ENCODE peak calls at places on chromosomes 5 and 9, in ten cellular contexts. D is right atrium auricular region, Q is endothelial cell, A is cardiac fibroblast, R is tibial nerve, T is esophagus muscularis mucosa, U is mucosa of descending colon, N is IMR-90, P is dorsolateral prefrontal cortex, J is neural crest cell. X is an unnamed sample.

GRCh38 chr5:94017579-94017978 is 276.2 kb upstream of the POU5F2 start:
- DNase-seq in R (no peak), N (peak; percentile 52), T (no peak), A (peak; percentile 67), U (no peak), D (no peak), Q (no peak), P (no peak), J (no peak), X (peak; percentile 11)

GRCh38 chr9:134439368-134439784 is 113.1 kb downstream of the RXRA start:
- DNase-seq in J (no peak), Q (no peak), T (no peak), D (no peak), A (no peak), R (no peak), P (no peak), U (no peak), N (no peak), X (no peak)

GRCh38 chr9:18822850-18823249 is 210.2 kb downstream of the SAXO1 start:
- DNase-seq in N (no peak), R (no peak), P (no peak), A (no peak), J (no peak), T (no peak), D (no peak), Q (no peak), U (no peak), X (no peak)

GRCh38 chr5:99045864-99046263 is 117.1 kb upstream of the CHD1 start:
- DNase-seq in R (no peak), P (no peak), N (no peak), T (no peak), Q (no peak), A (no peak), D (no peak), J (no peak), U (no peak), X (no peak)

GRCh38 chr5:169350016-169350415 is 49.1 kb upstream of the SLIT3 start:
- DNase-seq in D (no peak), T (no peak), Q (no peak), R (no peak), P (no peak), N (peak; percentile 53), U (no peak), A (peak; percentile 75), J (no peak), X (no peak)

GRCh38 chr9:93968451-93969327 is 13.5 kb upstream of the BARX1 start:
- DNase-seq in A (no peak), R (no peak), D (peak; percentile 32), U (no peak), J (no peak), N (peak; percentile 59), Q (no peak), T (peak; percentile 88), P (no peak), X (no peak)

GRCh38 chr5:177275883-177276282 is 27.6 kb downstream of the RAB24 start:
- DNase-seq in J (no peak), R (no peak), U (no peak), P (no peak), D (no peak), Q (no peak), A (no peak), T (no peak), N (no peak), X (no peak)

GRCh38 chr9:19049872-19050636 is 827 bp downstream of the RRAGA start:
- DNase-seq in P (no peak), R (peak; percentile 16), Q (peak; percentile 4), T (no peak), A (peak; percentile 48), J (no peak), D (no peak), N (peak; percentile 54), U (peak; percentile 31), X (peak; percentile 40)

GRCh38 chr9:93059097-93059959 is 827 bp downstream of the SUSD3 start:
- DNase-seq in A (no peak), N (no peak), Q (no peak), D (no peak), U (no peak), R (no peak), T (no peak), J (no peak), P (no peak), X (no peak)

GRCh38 chr9:125538092-125538473 is 168.9 kb downstream of the MAPKAP1 start:
- DNase-seq in J (no peak), Q (no peak), A (peak; percentile 94), R (no peak), T (peak; percentile 34), N (peak; percentile 95), P (no peak), U (no peak), D (no peak), X (no peak)

GRCh38 chr5:35331941-35332340 is 101.7 kb upstream of the PRLR start:
- DNase-seq in U (no peak), T (no peak), R (no peak), A (no peak), D (no peak), J (no peak), Q (no peak), P (no peak), N (no peak), X (no peak)

GRCh38 chr5:160169326-160169725 is 50.1 kb upstream of the PWWP2A start:
- DNase-seq in Q (no peak), D (no peak), T (no peak), N (peak; percentile 97), P (no peak), R (no peak), U (no peak), J (no peak), A (peak; percentile 99), X (peak; percentile 91)

GRCh38 chr9:114899461-114899860 is 30.9 kb downstream of the TNFSF8 start:
- DNase-seq in P (no peak), N (peak; percentile 16), Q (no peak), D (no peak), R (no peak), J (no peak), T (no peak), U (no peak), A (no peak), X (no peak)

GRCh38 chr5:137035480-137035878 is 463.6 kb downstream of the SPOCK1 start:
- DNase-seq in T (no peak), N (no peak), A (no peak), R (no peak), P (no peak), Q (no peak), J (no peak), U (no peak), D (no peak), X (no peak)

GRCh38 chr9:5402217-5402616 is 35.5 kb downstream of the PLGRKT start:
- DNase-seq in D (no peak), Q (no peak), J (no peak), N (no peak), T (no peak), A (no peak), U (no peak), R (no peak), P (no peak), X (no peak)

GRCh38 chr9:89525673-89526374 is 27.9 kb upstream of the SEMA4D start:
- DNase-seq in P (no peak), J (no peak), A (no peak), U (no peak), D (no peak), Q (no peak), R (no peak), T (no peak), N (no peak), X (no peak)

GRCh38 chr5:122120957-122121356 is 8.4 kb upstream of the ZNF474 start:
- DNase-seq in R (no peak), J (no peak), N (peak; percentile 29), P (no peak), D (no peak), T (no peak), Q (no peak), A (peak; percentile 75), U (no peak), X (no peak)

GRCh38 chr9:128702445-128702948 is at the start of gene PKN3:
- DNase-seq in Q (peak; percentile 98), D (peak; percentile 79), N (peak; percentile 66), P (peak; percentile 58), J (peak; percentile 100), A (peak; percentile 77), U (peak; percentile 94), R (peak; percentile 80), T (no peak), X (peak; percentile 93)

GRCh38 chr9:121780641-121781040 is 129.2 kb downstream of the DAB2IP start:
- DNase-seq in P (no peak), D (no peak), U (no peak), N (no peak), R (no peak), A (no peak), Q (no peak), T (no peak), J (no peak), X (no peak)
- TF ChIP-seq CTCF in P (no peak), D (no peak), U (no peak), N (no peak), R (no peak), A (no peak), Q (no peak), T (no peak), J (no peak), X (no peak)

DNA sequence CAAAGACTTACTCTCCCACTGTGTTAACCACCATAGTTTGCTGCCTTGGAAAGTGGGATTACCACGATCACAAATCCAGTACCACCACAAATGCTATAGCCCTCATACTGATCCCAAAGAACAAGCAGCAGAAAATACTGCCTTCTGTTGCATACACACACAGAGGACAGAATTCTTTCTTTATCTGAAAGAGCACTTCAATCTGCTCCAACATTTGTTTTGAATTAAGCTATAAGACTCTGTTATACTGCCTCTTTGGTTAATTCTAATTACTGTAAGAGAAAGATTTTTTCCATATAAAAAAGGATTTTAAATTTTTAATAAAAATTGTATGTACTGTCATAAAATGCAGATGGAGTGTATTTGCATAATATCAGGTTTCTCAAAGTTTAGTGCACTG is 69.8 kb downstream of the YIPF5 start:
- DNase-seq in R (no peak), N (no peak), T (no peak), U (no peak), A (no peak), P (no peak), Q (no peak), D (no peak), J (no peak), X (no peak)
- TF ChIP-seq CTCF in R (no peak), N (no peak), T (no peak), U (no peak), A (no peak), P (no peak), Q (no peak), D (no peak), J (no peak), X (no peak)

GRCh38 chr9:121929893-121930875 is 162.9 kb downstream of the TTLL11 start:
- DNase-seq in R (no peak), D (no peak), N (no peak), P (no peak), J (peak; percentile 20), U (no peak), Q (peak; percentile 66), A (no peak), T (no peak), X (peak; percentile 78)
- TF ChIP-seq CTCF in R (peak; percentile 10), D (no peak), N (peak; percentile 19), P (no peak), J (peak; percentile 48), U (no peak), Q (peak; percentile 37), A (no peak), T (peak; percentile 5), X (peak; percentile 12)

DNA sequence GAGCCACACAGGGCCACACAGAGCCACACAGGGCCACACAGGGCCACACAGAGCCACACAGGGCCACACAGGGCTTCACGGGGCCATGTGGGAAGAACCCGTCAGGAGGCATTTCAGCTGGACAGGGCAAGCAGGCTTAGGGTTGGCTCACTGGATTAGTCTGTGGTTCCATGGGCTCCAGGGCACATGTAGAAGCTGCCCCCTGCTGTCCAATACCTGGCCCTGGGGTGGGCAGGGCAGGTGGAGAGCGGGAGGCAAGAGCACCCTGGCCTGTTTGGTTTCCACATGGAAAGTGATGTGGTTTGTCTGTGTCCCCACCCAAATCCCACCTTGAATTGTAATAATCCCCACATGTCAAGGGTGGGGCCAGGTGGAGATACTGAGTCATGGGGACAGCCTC is 16.4 kb upstream of the LPCAT1 start:
- DNase-seq in D (peak; percentile 43), R (no peak), T (no peak), J (no peak), P (peak; percentile 25), U (no peak), N (no peak), Q (no peak), A (no peak), X (no peak)
- TF ChIP-seq CTCF in D (no peak), R (no peak), T (no peak), J (no peak), P (no peak), U (no peak), N (no peak), Q (no peak), A (no peak), X (no peak)

X was measured in cardiac muscle cell.